ENCODE peak calls at places on chromosomes 12 and 14, in seven cellular contexts. One of them, this sample, is unnamed.

GRCh38 chr12:38507839-38508238 is 191.3 kb downstream of the ALG10B start:
- DNase-seq in activated CD4-positive, alpha-beta T cell treated with anti-CD3 and anti-CD28 coated beads, Interleukin-2, amount 50 U/mL, for 1 hour: no peak
- DNase-seq in neural crest cell: no peak
- DNase-seq in fibroblast of villous mesenchyme: no peak
- DNase-seq in NAMALWA: no peak
- DNase-seq in activated CD8-positive, alpha-beta T cell treated with anti-CD3 and anti-CD28 coated beads, Interleukin-2, amount 10 ng/mL, durations not matched to agents 7 days and 5 days: no peak
- DNase-seq in cardiac fibroblast: no peak
- DNase-seq in this sample: no peak

GRCh38 chr12:103800252-103800771 is 40.7 kb downstream of the NT5DC3 start:
- DNase-seq in activated CD4-positive, alpha-beta T cell treated with anti-CD3 and anti-CD28 coated beads, Interleukin-2, amount 50 U/mL, for 1 hour: no peak
- DNase-seq in neural crest cell: no peak
- DNase-seq in fibroblast of villous mesenchyme: peak
- DNase-seq in NAMALWA: no peak
- DNase-seq in activated CD8-positive, alpha-beta T cell treated with anti-CD3 and anti-CD28 coated beads, Interleukin-2, amount 10 ng/mL, durations not matched to agents 7 days and 5 days: no peak
- DNase-seq in cardiac fibroblast: peak
- DNase-seq in this sample: no peak

GRCh38 chr12:12404297-12404696 is 47.4 kb downstream of the BORCS5 start:
- DNase-seq in activated CD4-positive, alpha-beta T cell treated with anti-CD3 and anti-CD28 coated beads, Interleukin-2, amount 50 U/mL, for 1 hour: no peak
- DNase-seq in neural crest cell: no peak
- DNase-seq in fibroblast of villous mesenchyme: no peak
- DNase-seq in NAMALWA: no peak
- DNase-seq in activated CD8-positive, alpha-beta T cell treated with anti-CD3 and anti-CD28 coated beads, Interleukin-2, amount 10 ng/mL, durations not matched to agents 7 days and 5 days: no peak
- DNase-seq in cardiac fibroblast: no peak
- DNase-seq in this sample: no peak

GRCh38 chr14:25896777-25897176 is 701.1 kb downstream of the NOVA1 start:
- DNase-seq in activated CD4-positive, alpha-beta T cell treated with anti-CD3 and anti-CD28 coated beads, Interleukin-2, amount 50 U/mL, for 1 hour: no peak
- DNase-seq in neural crest cell: no peak
- DNase-seq in fibroblast of villous mesenchyme: no peak
- DNase-seq in NAMALWA: no peak
- DNase-seq in activated CD8-positive, alpha-beta T cell treated with anti-CD3 and anti-CD28 coated beads, Interleukin-2, amount 10 ng/mL, durations not matched to agents 7 days and 5 days: no peak
- DNase-seq in cardiac fibroblast: no peak
- DNase-seq in this sample: no peak

GRCh38 chr12:80862606-80863005 is 75.1 kb downstream of the LIN7A start:
- DNase-seq in activated CD4-positive, alpha-beta T cell treated with anti-CD3 and anti-CD28 coated beads, Interleukin-2, amount 50 U/mL, for 1 hour: no peak
- DNase-seq in neural crest cell: no peak
- DNase-seq in fibroblast of villous mesenchyme: no peak
- DNase-seq in NAMALWA: no peak
- DNase-seq in activated CD8-positive, alpha-beta T cell treated with anti-CD3 and anti-CD28 coated beads, Interleukin-2, amount 10 ng/mL, durations not matched to agents 7 days and 5 days: no peak
- DNase-seq in cardiac fibroblast: peak
- DNase-seq in this sample: no peak

GRCh38 chr12:70609739-70610491 is 27.3 kb downstream of the PTPRB start:
- DNase-seq in activated CD4-positive, alpha-beta T cell treated with anti-CD3 and anti-CD28 coated beads, Interleukin-2, amount 50 U/mL, for 1 hour: no peak
- DNase-seq in neural crest cell: peak
- DNase-seq in fibroblast of villous mesenchyme: peak
- DNase-seq in NAMALWA: no peak
- DNase-seq in activated CD8-positive, alpha-beta T cell treated with anti-CD3 and anti-CD28 coated beads, Interleukin-2, amount 10 ng/mL, durations not matched to agents 7 days and 5 days: no peak
- DNase-seq in cardiac fibroblast: peak
- DNase-seq in this sample: no peak

GRCh38 chr12:4714879-4715278 is 5.3 kb upstream of the GALNT8 start:
- DNase-seq in activated CD4-positive, alpha-beta T cell treated with anti-CD3 and anti-CD28 coated beads, Interleukin-2, amount 50 U/mL, for 1 hour: no peak
- DNase-seq in neural crest cell: no peak
- DNase-seq in fibroblast of villous mesenchyme: no peak
- DNase-seq in NAMALWA: no peak
- DNase-seq in activated CD8-positive, alpha-beta T cell treated with anti-CD3 and anti-CD28 coated beads, Interleukin-2, amount 10 ng/mL, durations not matched to agents 7 days and 5 days: no peak
- DNase-seq in cardiac fibroblast: no peak
- DNase-seq in this sample: no peak

GRCh38 chr12:113086249-113087164 is 30.0 kb downstream of the DTX1 start:
- DNase-seq in activated CD4-positive, alpha-beta T cell treated with anti-CD3 and anti-CD28 coated beads, Interleukin-2, amount 50 U/mL, for 1 hour: peak
- DNase-seq in neural crest cell: no peak
- DNase-seq in fibroblast of villous mesenchyme: no peak
- DNase-seq in NAMALWA: peak
- DNase-seq in activated CD8-positive, alpha-beta T cell treated with anti-CD3 and anti-CD28 coated beads, Interleukin-2, amount 10 ng/mL, durations not matched to agents 7 days and 5 days: peak
- DNase-seq in cardiac fibroblast: no peak
- DNase-seq in this sample: peak

GRCh38 chr14:31169877-31170276 is 37.7 kb downstream of the HECTD1 start:
- DNase-seq in activated CD4-positive, alpha-beta T cell treated with anti-CD3 and anti-CD28 coated beads, Interleukin-2, amount 50 U/mL, for 1 hour: no peak
- DNase-seq in neural crest cell: no peak
- DNase-seq in fibroblast of villous mesenchyme: no peak
- DNase-seq in NAMALWA: no peak
- DNase-seq in activated CD8-positive, alpha-beta T cell treated with anti-CD3 and anti-CD28 coated beads, Interleukin-2, amount 10 ng/mL, durations not matched to agents 7 days and 5 days: no peak
- DNase-seq in cardiac fibroblast: no peak
- DNase-seq in this sample: no peak

GRCh38 chr14:104657563-104658324 is 31.7 kb upstream of the INF2 start:
- DNase-seq in activated CD4-positive, alpha-beta T cell treated with anti-CD3 and anti-CD28 coated beads, Interleukin-2, amount 50 U/mL, for 1 hour: no peak
- DNase-seq in neural crest cell: no peak
- DNase-seq in fibroblast of villous mesenchyme: no peak
- DNase-seq in NAMALWA: peak
- DNase-seq in activated CD8-positive, alpha-beta T cell treated with anti-CD3 and anti-CD28 coated beads, Interleukin-2, amount 10 ng/mL, durations not matched to agents 7 days and 5 days: no peak
- DNase-seq in cardiac fibroblast: no peak
- DNase-seq in this sample: no peak

This sample was measured in Jurkat, Clone E6-1.